ENCODE peak calls at places on chromosome 16, in six cellular contexts. U is CD8-positive, alpha-beta T cell; K is CD4-positive, alpha-beta T cell; D is GM12865; I is nephron progenitor cell; G is choroid plexus epithelial cell. N is an unnamed sample.

GRCh38 chr16:4882633-4883285 is 35.5 kb downstream of the UBN1 start:
- DNase-seq in U (no peak), K (no peak), D (no peak), I (no peak), G (peak; percentile 85), N (no peak)

GRCh38 chr16:74984194-74984669 is 691 bp downstream of the WDR59 start:
- DNase-seq in U (no peak), K (no peak), D (peak; percentile 54), I (no peak), G (peak; percentile 41), N (no peak)

GRCh38 chr16:57000271-57001025 is 11.1 kb downstream of the NLRC5 start:
- DNase-seq in U (peak; percentile 65), K (peak; percentile 30), D (peak; percentile 89), I (no peak), G (peak; percentile 62), N (no peak)

GRCh38 chr16:13767215-13767614 is 152.7 kb upstream of the ERCC4 start:
- DNase-seq in U (no peak), K (no peak), D (no peak), I (peak; percentile 4), G (peak; percentile 0), N (no peak)

GRCh38 chr16:58425245-58425644 is 33.0 kb downstream of the GINS3 start:
- DNase-seq in U (no peak), K (no peak), D (no peak), I (no peak), G (no peak), N (no peak)

GRCh38 chr16:1300664-1301476 is 8.6 kb upstream of the UBE2I start:
- DNase-seq in U (peak; percentile 78), K (peak; percentile 77), D (peak; percentile 71), I (peak; percentile 85), G (peak; percentile 58), N (peak; percentile 92)

GRCh38 chr16:75265911-75266701 is 14.7 kb upstream of the BCAR1 start:
- DNase-seq in U (no peak), K (no peak), D (peak; percentile 82), I (peak; percentile 94), G (peak; percentile 58), N (peak; percentile 93)

GRCh38 chr16:565420-566330 is 1.1 kb upstream of the NHLRC4 start:
- DNase-seq in U (no peak), K (no peak), D (no peak), I (peak; percentile 57), G (no peak), N (no peak)

GRCh38 chr16:81552743-81553079 is 108.1 kb downstream of the CMIP start:
- DNase-seq in U (no peak), K (no peak), D (no peak), I (no peak), G (no peak), N (no peak)

GRCh38 chr16:86951831-86952598 is 365.2 kb downstream of the C16orf95 start:
- DNase-seq in U (no peak), K (no peak), D (no peak), I (no peak), G (peak; percentile 99), N (peak; percentile 91)

GRCh38 chr16:73064996-73065349 is 17.0 kb upstream of the ZFHX3 start:
- DNase-seq in U (no peak), K (no peak), D (no peak), I (no peak), G (no peak), N (no peak)

GRCh38 chr16:81280393-81280792 is 34.4 kb upstream of the GAN start:
- DNase-seq in U (no peak), K (no peak), D (no peak), I (no peak), G (peak; percentile 4), N (no peak)

GRCh38 chr16:3664187-3664896 is 9.9 kb downstream of the DNASE1 start:
- DNase-seq in U (no peak), K (no peak), D (peak; percentile 0), I (no peak), G (no peak), N (no peak)

GRCh38 chr16:30535106-30535776 is 583 bp upstream of the ZNF747 start:
- DNase-seq in U (no peak), K (no peak), D (peak; percentile 66), I (no peak), G (peak; percentile 36), N (no peak)

GRCh38 chr16:84247844-84248243 is 8.0 kb upstream of the KCNG4 start:
- DNase-seq in U (no peak), K (no peak), D (no peak), I (no peak), G (no peak), N (no peak)

GRCh38 chr16:31893824-31894223 is 20.2 kb downstream of the ZNF267 start:
- DNase-seq in U (no peak), K (no peak), D (no peak), I (no peak), G (no peak), N (no peak)

GRCh38 chr16:57648590-57649442 is 19.3 kb upstream of the ADGRG3 start:
- DNase-seq in U (peak; percentile 88), K (peak; percentile 87), D (peak; percentile 88), I (peak; percentile 87), G (peak; percentile 88), N (peak; percentile 94)

GRCh38 chr16:23504453-23505179 is 5.7 kb downstream of the GGA2 start:
- DNase-seq in U (peak; percentile 65), K (peak; percentile 50), D (peak; percentile 91), I (no peak), G (peak; percentile 97), N (no peak)

GRCh38 chr16:30488764-30489595 is 16.4 kb downstream of the ITGAL start:
- DNase-seq in U (no peak), K (no peak), D (no peak), I (no peak), G (peak; percentile 29), N (no peak)

GRCh38 chr16:5374184-5374583 is 276.6 kb upstream of the EEF2KMT start:
- DNase-seq in U (no peak), K (no peak), D (no peak), I (no peak), G (no peak), N (no peak)

GRCh38 chr16:57434003-57434402 is 13.2 kb downstream of the CIAPIN1 start:
- DNase-seq in U (peak; percentile 22), K (no peak), D (no peak), I (no peak), G (no peak), N (no peak)

GRCh38 chr16:5895137-5895536 is 797.5 kb upstream of the EEF2KMT start:
- DNase-seq in U (no peak), K (no peak), D (no peak), I (no peak), G (no peak), N (no peak)

GRCh38 chr16:9908613-9909012 is 273.6 kb downstream of the GRIN2A start:
- DNase-seq in U (no peak), K (no peak), D (peak; percentile 41), I (peak; percentile 40), G (no peak), N (no peak)

DNA sequence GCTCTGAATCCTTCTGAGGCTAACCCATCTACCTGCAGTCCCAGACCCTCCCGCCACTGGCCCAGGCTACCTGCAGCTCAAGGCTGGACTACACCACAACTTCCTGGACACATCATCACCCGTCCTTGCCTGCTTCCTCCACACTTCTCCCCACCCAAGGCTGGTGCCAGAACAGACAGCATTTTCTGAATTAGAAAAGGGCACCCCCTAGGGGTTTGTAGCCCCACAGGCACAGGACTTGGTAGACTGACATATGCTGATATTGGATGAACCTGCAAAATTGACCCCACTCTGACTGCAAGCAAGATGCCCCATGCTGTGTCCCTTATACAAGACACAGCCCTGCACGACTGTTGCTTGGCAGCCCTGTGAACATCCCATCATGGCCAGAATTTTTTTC is 271.5 kb upstream of the C16orf82 start:
- DNase-seq in U (no peak), K (no peak), D (peak; percentile 24), I (no peak), G (peak; percentile 4), N (no peak)
- TF ChIP-seq CTCF in U (no peak), K (no peak), D (peak; percentile 27), I (peak; percentile 35), G (peak; percentile 37), N (no peak)

GRCh38 chr16:67892899-67893790 is at the start of gene PSKH1:
- DNase-seq in U (peak; percentile 91), K (peak; percentile 92), D (peak; percentile 96), I (peak; percentile 97), G (peak; percentile 96), N (peak; percentile 98)
- TF ChIP-seq CTCF in U (no peak), K (no peak), D (no peak), I (no peak), G (no peak), N (no peak)

DNA sequence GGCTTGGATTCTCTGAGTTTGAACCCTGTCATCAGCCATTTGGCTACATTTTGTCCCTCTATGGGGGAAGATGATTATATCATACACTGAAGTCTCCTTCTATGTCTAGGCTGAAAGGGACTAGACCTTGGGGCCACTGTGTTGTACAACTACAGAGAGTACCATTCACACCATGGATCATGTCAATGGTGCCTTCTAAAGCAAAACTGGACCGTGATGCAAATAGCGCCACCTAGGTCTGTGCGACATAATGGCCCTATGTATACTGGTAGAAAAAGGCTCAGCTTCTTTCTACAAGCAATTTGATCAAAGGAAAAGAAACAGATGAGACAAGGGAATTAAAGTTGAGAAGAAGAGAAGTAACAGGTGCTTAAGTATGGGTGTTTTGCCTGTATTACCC is 100.7 kb downstream of the LYRM1 start:
- DNase-seq in U (no peak), K (no peak), D (peak; percentile 37), I (peak; percentile 21), G (peak; percentile 33), N (no peak)
- TF ChIP-seq CTCF in U (no peak), K (no peak), D (peak; percentile 51), I (no peak), G (peak; percentile 59), N (peak; percentile 42)

GRCh38 chr16:82819286-82819685 is 192.5 kb downstream of the CDH13 start:
- DNase-seq in U (no peak), K (no peak), D (no peak), I (no peak), G (no peak), N (no peak)

GRCh38 chr16:82824408-82824807 is 197.6 kb downstream of the CDH13 start:
- DNase-seq in U (no peak), K (no peak), D (no peak), I (no peak), G (peak; percentile 20), N (no peak)
- TF ChIP-seq CTCF in U (no peak), K (no peak), D (no peak), I (no peak), G (no peak), N (no peak)

DNA sequence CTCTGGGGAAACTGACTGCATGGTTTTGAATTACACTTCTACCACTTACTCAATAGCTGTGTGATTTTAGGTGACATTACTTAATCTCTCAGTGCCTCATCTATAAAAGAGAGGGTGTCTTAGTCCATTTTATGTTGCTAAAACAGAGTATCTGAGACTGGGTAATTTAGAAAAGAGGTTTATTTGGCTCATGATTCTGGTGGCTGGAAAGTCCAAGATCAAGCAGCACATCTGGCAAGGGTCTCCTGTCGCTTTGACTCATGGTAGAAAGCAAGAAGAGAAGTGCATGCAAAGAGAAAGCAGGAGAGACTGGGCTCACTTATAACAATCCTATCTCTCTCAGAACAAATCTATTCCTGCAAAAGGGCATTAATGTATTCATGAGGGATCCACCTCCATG is 132.4 kb upstream of the IRX5 start:
- DNase-seq in U (no peak), K (no peak), D (no peak), I (no peak), G (no peak), N (no peak)
- TF ChIP-seq CTCF in U (no peak), K (no peak), D (no peak), I (no peak), G (no peak), N (no peak)